ENCODE peak calls at places on chromosomes 5 and 9, in four cellular contexts. S is HCT116, C is stomach, Q is Panc1. R is an unnamed sample.

GRCh38 chr5:10885026-10885425 is 124.0 kb upstream of the DAP start:
- DNase-seq in S (no peak), C (no peak), Q (peak; percentile 32), R (no peak)

GRCh38 chr9:87580941-87581438 is 83.3 kb downstream of the DAPK1 start:
- DNase-seq in S (no peak), Q (no peak), C (no peak), R (no peak)

GRCh38 chr9:24793711-24794110 is 248.0 kb upstream of the IZUMO3 start:
- DNase-seq in S (no peak), Q (no peak), C (no peak), R (no peak)

GRCh38 chr5:58710871-58711270 is 128.0 kb downstream of the RAB3C start:
- DNase-seq in Q (no peak), S (no peak), C (no peak), R (no peak)

GRCh38 chr9:16721972-16722371 is 148.5 kb downstream of the BNC2 start:
- DNase-seq in S (no peak), Q (no peak), C (no peak), R (peak; percentile 38)

GRCh38 chr5:159341914-159342313 is 11.6 kb upstream of the IL12B start:
- DNase-seq in S (peak; percentile 64), Q (no peak), C (no peak), R (peak; percentile 42)

GRCh38 chr9:126614455-126615248 is 924 bp downstream of the LMX1B start:
- DNase-seq in S (no peak), Q (no peak), C (no peak), R (no peak)

GRCh38 chr5:151075698-151076331 is 5.0 kb downstream of the TNIP1 start:
- DNase-seq in C (peak; percentile 73), S (no peak), Q (no peak), R (peak; percentile 64)

DNA sequence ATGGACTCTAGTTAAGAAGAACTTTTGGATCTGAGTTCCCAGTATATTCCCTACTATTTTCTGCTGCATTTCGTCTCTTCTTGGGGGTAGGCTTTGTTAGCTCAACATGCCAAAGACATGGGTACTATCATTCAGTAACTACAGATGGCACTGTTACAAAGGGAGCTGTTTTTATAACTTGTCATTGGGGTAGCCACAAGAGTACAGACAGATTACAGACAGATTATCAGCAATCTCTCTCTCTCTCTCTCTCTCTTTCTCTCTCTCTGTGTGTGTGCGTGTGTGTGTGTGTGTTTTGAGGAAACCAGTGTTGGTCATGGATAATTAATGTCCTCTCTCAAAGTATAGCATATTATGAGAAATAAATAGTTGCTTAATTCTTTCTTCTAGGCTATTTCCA is 116.1 kb downstream of the WDR70 start:
- DNase-seq in C (no peak), S (no peak), Q (no peak), R (no peak)
- TF ChIP-seq CTCF in C (no peak), S (peak; percentile 40), Q (peak; percentile 12), R (peak; percentile 13)

GRCh38 chr5:1185652-1186350 is 15.6 kb upstream of the SLC6A19 start:
- DNase-seq in C (peak; percentile 65), Q (no peak), S (no peak), R (peak; percentile 27)
- TF ChIP-seq POLR2AphosphoS5 in C (peak; percentile 45), Q (no peak), S (no peak), R (no peak)

GRCh38 chr9:13113751-13114150 is 165.7 kb downstream of the MPDZ start:
- DNase-seq in Q (no peak), S (no peak), C (no peak), R (no peak)
- TF ChIP-seq CTCF in Q (no peak), S (no peak), C (no peak), R (no peak)

GRCh38 chr5:134436523-134437339 is 25.1 kb upstream of the CDKN2AIPNL start:
- DNase-seq in Q (no peak), S (no peak), C (peak; percentile 80), R (peak; percentile 86)
- TF ChIP-seq POLR2AphosphoS5 in Q (no peak), S (no peak), C (peak; percentile 64), R (no peak)

GRCh38 chr9:78622131-78622530 is 325.2 kb downstream of the PSAT1 start:
- DNase-seq in Q (no peak), C (no peak), S (no peak), R (no peak)

GRCh38 chr9:78630966-78631365 is 334.0 kb downstream of the PSAT1 start:
- DNase-seq in C (no peak), Q (no peak), S (no peak), R (no peak)

GRCh38 chr9:78626971-78627370 is 330.0 kb downstream of the PSAT1 start:
- DNase-seq in C (no peak), Q (no peak), S (no peak), R (no peak)
- TF ChIP-seq CTCF in C (no peak), Q (no peak), S (no peak), R (no peak)

GRCh38 chr5:22631683-22632082 is 221.5 kb downstream of the CDH12 start:
- DNase-seq in C (no peak), S (no peak), Q (no peak), R (no peak)
- TF ChIP-seq POLR2AphosphoS5 in C (no peak), S (no peak), Q (no peak), R (no peak)

GRCh38 chr5:20572560-20572959 is 584.6 kb upstream of the CDH18 start:
- DNase-seq in C (no peak), S (no peak), Q (peak; percentile 56), R (no peak)
- TF ChIP-seq CTCF in C (no peak), S (no peak), Q (no peak), R (no peak)

GRCh38 chr9:33151007-33151557 is 16.1 kb downstream of the B4GALT1 start:
- DNase-seq in C (no peak), S (no peak), Q (no peak), R (peak; percentile 71)
- TF ChIP-seq POLR2AphosphoS5 in C (peak; percentile 70), S (no peak), Q (no peak), R (no peak)

GRCh38 chr5:32443145-32443540 is 1.4 kb downstream of the ZFR start:
- DNase-seq in S (no peak), Q (no peak), C (no peak), R (no peak)

GRCh38 chr5:32444191-32444945 is at the start of gene ZFR:
- DNase-seq in C (peak; percentile 94), Q (peak; percentile 71), S (peak; percentile 69), R (peak; percentile 95)

GRCh38 chr5:32445831-32446614 is 1.5 kb upstream of the ZFR start:
- DNase-seq in C (no peak), S (no peak), Q (no peak), R (peak; percentile 42)

GRCh38 chr5:32444946-32445758 is 612 bp upstream of the ZFR start:
- DNase-seq in Q (no peak), C (no peak), S (no peak), R (no peak)

DNA sequence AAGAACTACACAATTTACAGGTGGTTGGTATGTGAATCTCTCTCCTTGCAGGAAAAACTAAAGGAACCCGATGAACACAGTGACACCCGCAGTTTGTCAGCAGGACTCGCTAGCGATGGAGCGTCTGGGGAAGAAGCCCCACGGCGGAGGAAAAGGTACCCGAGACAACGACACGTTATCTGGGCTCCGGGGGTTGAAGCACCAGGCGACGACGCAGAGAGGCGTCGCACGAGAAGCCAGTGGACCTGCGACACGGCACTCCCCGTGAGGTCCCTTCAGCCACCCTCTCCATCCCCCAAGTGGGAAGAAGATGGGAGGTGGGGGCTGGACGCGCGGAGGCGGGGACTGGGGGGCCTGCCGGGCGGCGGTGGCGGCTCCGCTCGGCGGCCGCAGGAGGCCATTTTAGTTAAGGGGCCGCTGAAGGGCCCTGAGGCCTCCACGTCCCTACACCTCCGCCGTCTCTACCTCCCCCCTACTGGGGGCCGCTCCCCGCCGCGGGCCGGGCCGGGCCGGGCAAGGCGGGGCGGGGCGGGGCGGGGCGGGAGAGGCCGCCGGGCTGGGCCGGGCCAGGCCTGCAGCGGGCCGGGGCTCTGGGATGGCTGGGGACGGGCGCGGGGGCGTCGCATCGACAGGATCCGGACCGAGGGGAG is 874 bp downstream of the ZFR start:
- DNase-seq in Q (no peak), C (no peak), S (no peak), R (peak; percentile 43)
- TF ChIP-seq CTCF in Q (no peak), C (no peak), S (no peak), R (no peak)

GRCh38 chr9:135344523-135344901 is 135.1 kb upstream of the PPP1R26 start:
- DNase-seq in C (no peak), S (no peak), Q (no peak), R (no peak)

GRCh38 chr9:135344915-135345500 is 134.6 kb upstream of the PPP1R26 start:
- DNase-seq in C (no peak), S (no peak), Q (no peak), R (no peak)

GRCh38 chr9:135343136-135343535 is 136.4 kb upstream of the PPP1R26 start:
- DNase-seq in C (no peak), Q (no peak), S (no peak), R (no peak)

GRCh38 chr9:135342206-135343130 is 137.1 kb upstream of the PPP1R26 start:
- DNase-seq in C (no peak), S (no peak), Q (no peak), R (no peak)

DNA sequence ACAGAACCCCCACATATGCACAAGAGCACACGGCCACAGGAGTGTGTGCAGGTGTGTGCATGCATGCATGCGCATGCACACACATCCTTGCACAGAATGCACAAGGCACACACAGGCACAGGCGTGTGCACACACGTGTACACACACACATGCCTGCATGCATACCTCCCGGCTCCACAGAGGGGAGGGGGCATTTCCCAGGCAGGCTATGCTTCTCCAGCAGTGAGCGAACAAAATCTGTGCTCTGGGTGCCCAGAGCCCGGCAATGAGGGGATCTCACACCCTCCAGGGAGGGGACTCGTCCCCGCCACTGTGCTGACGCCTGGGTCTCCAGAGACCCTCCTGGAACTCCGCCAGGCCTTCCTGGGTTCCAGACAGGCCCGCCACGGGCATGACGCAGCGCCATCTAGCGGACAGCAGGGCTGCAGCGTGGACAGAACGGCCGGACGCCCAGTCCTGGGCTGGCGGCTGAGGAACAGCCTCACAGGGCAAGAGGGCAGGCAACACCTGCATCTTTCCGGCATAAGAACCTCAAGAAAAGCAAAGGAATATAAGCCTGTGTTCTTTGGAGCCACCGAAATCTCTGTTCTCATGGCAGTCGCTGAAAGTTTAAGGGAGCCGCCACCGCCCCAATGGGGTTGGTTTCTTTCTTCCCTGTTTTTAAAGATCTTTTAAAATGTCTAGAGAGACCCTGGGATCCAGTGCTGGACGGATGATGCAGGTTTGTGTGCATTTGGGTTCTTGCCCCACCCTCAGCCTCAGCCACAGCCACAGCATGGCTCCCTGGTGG is 135.7 kb upstream of the PPP1R26 start:
- DNase-seq in Q (peak; percentile 10), S (peak; percentile 10), C (peak; percentile 68), R (peak; percentile 52)
- TF ChIP-seq POLR2AphosphoS5 in Q (no peak), S (no peak), C (no peak), R (no peak)